ENCODE peak calls at places on chromosome 13, in seven cellular contexts. B, N, M, L, T, Y and I are unnamed samples.

GRCh38 chr13:21684576-21684975 is 13.7 kb downstream of the FGF9 start:
- DNase-seq in B (no peak), N (no peak), M (no peak), L (no peak), T (no peak), Y (no peak), I (no peak)

GRCh38 chr13:99265823-99266426 is 7.7 kb upstream of the GPR18 start:
- DNase-seq in B (peak; percentile 18), N (no peak), M (no peak), L (peak; percentile 28), T (no peak), Y (peak; percentile 72), I (peak; percentile 27)

GRCh38 chr13:110811008-110811720 is 97.7 kb downstream of the ING1 start:
- DNase-seq in B (no peak), N (no peak), M (no peak), L (no peak), T (no peak), Y (no peak), I (no peak)

GRCh38 chr13:77857810-77858209 is 60.8 kb downstream of the EDNRB start:
- DNase-seq in B (no peak), N (no peak), M (no peak), L (no peak), T (no peak), Y (no peak), I (peak; percentile 47)

GRCh38 chr13:110006304-110006703 is 219.9 kb upstream of the IRS2 start:
- DNase-seq in B (no peak), N (no peak), M (no peak), L (no peak), T (no peak), Y (no peak), I (peak; percentile 83)

GRCh38 chr13:111383591-111384440 is 63.4 kb downstream of the TEX29 start:
- DNase-seq in B (no peak), N (no peak), M (peak; percentile 14), L (no peak), T (no peak), Y (no peak), I (no peak)

GRCh38 chr13:50410921-50411712 is 395.9 kb downstream of the KCNRG start:
- DNase-seq in B (peak; percentile 54), N (no peak), M (peak; percentile 28), L (peak; percentile 80), T (no peak), Y (no peak), I (peak; percentile 90)

GRCh38 chr13:50691682-50692263 is 151.7 kb downstream of the DLEU7 start:
- DNase-seq in B (no peak), N (no peak), M (no peak), L (peak; percentile 48), T (no peak), Y (no peak), I (peak; percentile 49)

GRCh38 chr13:102569488-102569887 is 27.3 kb upstream of the TPP2 start:
- DNase-seq in B (no peak), N (no peak), M (no peak), L (peak; percentile 9), T (no peak), Y (no peak), I (peak; percentile 42)

GRCh38 chr13:67726979-67727378 is 496.8 kb upstream of the PCDH9 start:
- DNase-seq in B (no peak), N (no peak), M (no peak), L (no peak), T (no peak), Y (no peak), I (no peak)

GRCh38 chr13:57631607-57632275 is at the start of gene PCDH17:
- DNase-seq in B (no peak), N (peak; percentile 72), M (peak; percentile 65), L (peak; percentile 25), T (no peak), Y (no peak), I (peak; percentile 62)

GRCh38 chr13:112943309-112944125 is 25.5 kb upstream of the MCF2L start:
- DNase-seq in B (peak; percentile 13), N (peak; percentile 89), M (no peak), L (no peak), T (no peak), Y (peak; percentile 18), I (peak; percentile 14)

GRCh38 chr13:32428581-32429072 is 697 bp upstream of the N4BP2L1 start:
- DNase-seq in B (no peak), N (no peak), M (no peak), L (no peak), T (no peak), Y (peak; percentile 69), I (no peak)

GRCh38 chr13:79434578-79434977 is 28.5 kb upstream of the RBM26 start:
- DNase-seq in B (no peak), N (no peak), M (no peak), L (peak; percentile 57), T (no peak), Y (no peak), I (peak; percentile 59)

GRCh38 chr13:98910501-98910951 is 67.3 kb downstream of the DOCK9 start:
- DNase-seq in B (peak; percentile 6), N (no peak), M (peak; percentile 24), L (peak; percentile 80), T (no peak), Y (peak; percentile 10), I (peak; percentile 52)

GRCh38 chr13:20161275-20161950 is 561 bp upstream of the GJA3 start:
- DNase-seq in B (no peak), N (peak; percentile 82), M (no peak), L (no peak), T (no peak), Y (peak; percentile 86), I (no peak)

GRCh38 chr13:20157387-20157786 is 3.5 kb downstream of the GJA3 start:
- DNase-seq in B (no peak), N (no peak), M (no peak), L (no peak), T (no peak), Y (no peak), I (no peak)

GRCh38 chr13:20160346-20161274 is at the start of gene GJA3:
- DNase-seq in B (peak; percentile 13), N (no peak), M (no peak), L (no peak), T (no peak), Y (peak; percentile 84), I (peak; percentile 18)

GRCh38 chr13:20161951-20162300 is 1.1 kb upstream of the GJA3 start:
- DNase-seq in B (no peak), N (no peak), M (no peak), L (no peak), T (no peak), Y (no peak), I (no peak)

GRCh38 chr13:20159646-20160345 is 1.1 kb downstream of the GJA3 start:
- DNase-seq in B (no peak), N (no peak), M (no peak), L (no peak), T (no peak), Y (no peak), I (peak; percentile 40)
- H3K4me3 ChIP-seq in B (peak overlapping the region; percentile 47), N (no peak overlapping the region), M (no peak overlapping the region), L (peak overlapping the region; percentile 48), T (peak overlapping the region; percentile 29), Y (peak overlapping the region; percentile 80), I (peak overlapping the region; percentile 55)

DNA sequence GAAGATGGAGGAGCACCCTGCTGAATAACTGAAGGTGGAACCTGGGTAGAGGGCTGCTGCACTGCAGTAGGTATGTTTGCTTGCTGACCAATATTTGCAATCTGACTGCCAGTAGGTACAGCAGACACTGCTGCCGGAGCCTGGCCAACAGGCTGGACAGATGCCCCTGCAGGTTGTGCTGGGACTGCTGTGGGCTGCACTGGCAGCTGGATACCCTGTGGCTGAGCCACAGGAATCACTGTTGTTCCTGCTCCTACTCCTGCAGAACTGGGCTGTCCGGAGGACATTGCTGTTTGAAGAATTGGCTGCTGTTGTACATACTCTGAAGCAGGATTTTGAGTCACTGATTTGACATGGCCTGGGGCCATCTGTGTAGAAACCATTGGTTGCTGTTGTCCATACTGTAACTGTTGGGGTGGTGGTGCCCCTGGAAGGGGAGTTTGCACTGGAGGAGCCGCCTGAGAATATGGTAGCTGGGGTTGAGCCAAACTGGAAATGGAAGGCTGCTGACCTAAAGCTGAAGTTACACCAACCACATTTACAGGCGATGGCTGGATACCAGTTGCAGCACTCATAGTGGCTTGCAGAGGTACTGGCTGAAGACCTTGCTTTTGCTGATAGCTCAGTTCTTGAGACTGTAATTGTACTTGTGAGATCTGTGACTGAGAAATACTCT is 2.2 kb downstream of the TSC22D1 start:
- DNase-seq in B (peak; percentile 21), N (peak; percentile 37), M (no peak), L (peak; percentile 65), T (no peak), Y (peak; percentile 53), I (peak; percentile 76)
- TF ChIP-seq CTCF in B (no peak), N (peak; percentile 17), M (peak; percentile 53), L (peak; percentile 75), T (no peak), Y (peak; percentile 43), I (peak; percentile 59)

GRCh38 chr13:35793823-35794222 is 317.3 kb upstream of the MAB21L1 start:
- DNase-seq in B (no peak), N (no peak), M (no peak), L (no peak), T (no peak), Y (no peak), I (no peak)

GRCh38 chr13:35797946-35798345 is 321.5 kb upstream of the MAB21L1 start:
- DNase-seq in B (no peak), N (no peak), M (no peak), L (no peak), T (no peak), Y (peak; percentile 7), I (no peak)

GRCh38 chr13:35794734-35795389 is 318.4 kb upstream of the MAB21L1 start:
- DNase-seq in B (no peak), N (no peak), M (no peak), L (no peak), T (no peak), Y (no peak), I (no peak)

GRCh38 chr13:35796627-35797026 is 320.1 kb upstream of the MAB21L1 start:
- DNase-seq in B (no peak), N (no peak), M (no peak), L (no peak), T (no peak), Y (no peak), I (no peak)

DNA sequence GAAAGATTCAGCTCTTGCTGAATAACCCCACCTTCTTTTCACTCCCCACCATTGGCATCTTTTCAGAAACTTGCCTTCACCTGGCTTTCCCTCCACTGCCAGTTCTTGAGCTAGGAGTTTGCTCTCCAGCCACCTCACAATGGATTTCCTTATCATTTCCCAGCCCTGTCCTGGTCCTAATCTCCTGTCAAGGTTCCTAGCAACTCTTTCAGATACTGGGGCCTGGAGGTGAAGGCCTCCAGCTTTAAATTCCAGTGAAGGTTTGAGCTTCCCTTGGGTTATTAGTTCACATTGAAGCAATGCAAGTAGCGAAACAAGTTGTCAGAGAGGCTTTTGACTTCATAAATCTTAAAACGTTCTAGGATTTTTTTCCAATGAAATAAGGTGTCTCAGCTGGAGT is 320.8 kb upstream of the MAB21L1 start:
- DNase-seq in B (no peak), N (no peak), M (no peak), L (no peak), T (no peak), Y (no peak), I (no peak)
- H3K4me3 ChIP-seq in B (no peak overlapping the region), N (no peak overlapping the region), M (no peak overlapping the region), L (no peak overlapping the region), T (no peak overlapping the region), Y (no peak overlapping the region), I (no peak overlapping the region)

DNA sequence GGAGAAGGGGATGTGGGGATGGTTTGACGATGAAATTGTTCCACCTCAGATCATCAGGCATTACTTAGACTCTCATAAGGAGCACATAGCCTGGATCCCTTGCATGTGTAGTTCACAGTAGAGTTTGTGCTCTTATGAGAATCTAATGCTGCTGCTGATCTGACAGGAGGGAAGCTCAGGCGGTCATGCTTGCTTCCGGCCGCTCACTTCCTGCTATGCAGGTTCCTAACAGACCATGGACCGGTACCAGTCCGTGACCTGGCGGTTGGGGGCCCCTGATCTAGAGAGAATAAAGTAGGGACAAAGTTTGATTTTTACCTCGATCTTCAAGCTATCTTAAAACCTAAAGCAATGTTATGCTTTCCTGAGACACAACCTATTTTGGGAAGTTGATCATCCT is 373.8 kb upstream of the ARGLU1 start:
- DNase-seq in B (no peak), N (no peak), M (no peak), L (no peak), T (no peak), Y (peak; percentile 9), I (no peak)
- TF ChIP-seq CTCF in B (no peak), N (no peak), M (no peak), L (no peak), T (no peak), Y (no peak), I (no peak)